ENCODE peak calls at places on chromosome 6, in seven cellular contexts. W is neuronal stem cell, Z is IMR-90, U is mesendoderm, C is mesenchymal stem cell, N is H1, V is trophoblast cell. Q is an unnamed sample.

GRCh38 chr6:31701666-31702420 is 1.3 kb downstream of the ABHD16A start:
- DNase-seq in W (no peak), Z (peak), U (no peak), C (peak), N (no peak), V (no peak), Q (no peak)

GRCh38 chr6:50087231-50087954 is 37.7 kb upstream of the DEFB112 start:
- DNase-seq in W (no peak), Z (peak), U (peak), C (peak), N (no peak), V (peak), Q (no peak)

GRCh38 chr6:135586844-135587243 is 89.3 kb upstream of the AHI1 start:
- DNase-seq in W (no peak), Z (peak), U (no peak), C (peak), N (no peak), V (no peak), Q (no peak)

GRCh38 chr6:53241936-53242335 is 93.3 kb upstream of the GCM1 start:
- DNase-seq in W (no peak), Z (no peak), U (no peak), C (no peak), N (no peak), V (no peak), Q (no peak)

GRCh38 chr6:31585531-31585930 is 546 bp upstream of the LST1 start:
- DNase-seq in W (no peak), Z (no peak), U (peak), C (no peak), N (no peak), V (no peak), Q (peak)

GRCh38 chr6:145009691-145010090 is 724.6 kb downstream of the UTRN start:
- DNase-seq in W (no peak), Z (peak), U (no peak), C (peak), N (no peak), V (no peak), Q (no peak)

GRCh38 chr6:156699017-156699421 is 78.2 kb upstream of the ARID1B start:
- DNase-seq in W (no peak), Z (peak), U (no peak), C (peak), N (no peak), V (no peak), Q (no peak)

GRCh38 chr6:90297124-90297865 is 652 bp upstream of the BACH2 start:
- DNase-seq in W (peak), Z (no peak), U (no peak), C (no peak), N (no peak), V (no peak), Q (peak)

GRCh38 chr6:16354692-16355091 is 116.3 kb downstream of the GMPR start:
- DNase-seq in W (no peak), Z (no peak), U (no peak), C (no peak), N (no peak), V (no peak), Q (no peak)

GRCh38 chr6:144402750-144403149 is 117.6 kb downstream of the UTRN start:
- DNase-seq in W (no peak), Z (no peak), U (no peak), C (no peak), N (no peak), V (no peak), Q (no peak)

GRCh38 chr6:20367716-20368485 is 33.8 kb upstream of the E2F3 start:
- DNase-seq in W (no peak), Z (peak), U (no peak), C (peak), N (no peak), V (no peak), Q (no peak)

GRCh38 chr6:125802943-125803377 is 12.2 kb downstream of the NCOA7 start:
- DNase-seq in W (no peak), Z (peak), U (no peak), C (peak), N (no peak), V (no peak), Q (no peak)

GRCh38 chr6:133631421-133631820 is 257.5 kb upstream of the TCF21 start:
- DNase-seq in W (no peak), Z (peak), U (peak), C (peak), N (no peak), V (no peak), Q (no peak)

GRCh38 chr6:132687306-132687705 is 26.5 kb downstream of the VNN1 start:
- DNase-seq in W (no peak), Z (peak), U (no peak), C (peak), N (no peak), V (peak), Q (no peak)

GRCh38 chr6:28008053-28008452 is 51.0 kb downstream of the OR2B6 start:
- DNase-seq in W (no peak), Z (no peak), U (no peak), C (no peak), N (no peak), V (no peak), Q (no peak)

GRCh38 chr6:116450769-116451740 is 10.1 kb upstream of the CALHM6 start:
- DNase-seq in W (no peak), Z (no peak), U (no peak), C (no peak), N (no peak), V (peak), Q (no peak)

GRCh38 chr6:52976591-52977035 is 18.5 kb downstream of the GSTA4 start:
- DNase-seq in W (no peak), Z (no peak), U (peak), C (no peak), N (no peak), V (peak), Q (no peak)

GRCh38 chr6:89281779-89282246 is 33.3 kb downstream of the GABRR2 start:
- DNase-seq in W (peak), Z (peak), U (peak), C (peak), N (peak), V (peak), Q (peak)

GRCh38 chr6:4561773-4562172 is 214.4 kb upstream of the CDYL start:
- DNase-seq in W (no peak), Z (no peak), U (no peak), C (no peak), N (no peak), V (no peak), Q (no peak)

GRCh38 chr6:163837681-163838431 is 423.3 kb downstream of the QKI start:
- DNase-seq in W (peak), Z (peak), U (peak), C (peak), N (no peak), V (no peak), Q (no peak)

GRCh38 chr6:10801224-10801848 is 37.0 kb downstream of the MAK start:
- DNase-seq in W (peak), Z (peak), U (peak), C (peak), N (peak), V (peak), Q (peak)

GRCh38 chr6:145865595-145865994 is 51.0 kb upstream of the FBXO30 start:
- DNase-seq in W (no peak), Z (no peak), U (no peak), C (no peak), N (no peak), V (no peak), Q (no peak)

GRCh38 chr6:37024665-37025337 is 19.3 kb downstream of the FGD2 start:
- DNase-seq in W (no peak), Z (peak), U (no peak), C (no peak), N (no peak), V (no peak), Q (no peak)

GRCh38 chr6:56456785-56457184 is 185.9 kb downstream of the DST start:
- DNase-seq in W (no peak), Z (no peak), U (no peak), C (no peak), N (no peak), V (no peak), Q (no peak)

GRCh38 chr6:151757506-151757955 is 50.0 kb upstream of the ESR1 start:
- DNase-seq in W (no peak), Z (no peak), U (no peak), C (no peak), N (no peak), V (no peak), Q (no peak)

GRCh38 chr6:45678063-45678620 is 300.4 kb upstream of the SUPT3H start:
- DNase-seq in W (no peak), Z (no peak), U (no peak), C (no peak), N (no peak), V (no peak), Q (no peak)

GRCh38 chr6:111880181-111880944 is 7.1 kb upstream of the FYN start:
- DNase-seq in W (no peak), Z (peak), U (peak), C (no peak), N (no peak), V (peak), Q (no peak)

GRCh38 chr6:11714116-11714797 is 64.3 kb downstream of the ADTRP start:
- DNase-seq in W (no peak), Z (no peak), U (no peak), C (no peak), N (no peak), V (no peak), Q (no peak)

GRCh38 chr6:70221025-70221714 is 81.7 kb downstream of the COL9A1 start:
- DNase-seq in W (peak), Z (peak), U (peak), C (peak), N (no peak), V (no peak), Q (no peak)

DNA sequence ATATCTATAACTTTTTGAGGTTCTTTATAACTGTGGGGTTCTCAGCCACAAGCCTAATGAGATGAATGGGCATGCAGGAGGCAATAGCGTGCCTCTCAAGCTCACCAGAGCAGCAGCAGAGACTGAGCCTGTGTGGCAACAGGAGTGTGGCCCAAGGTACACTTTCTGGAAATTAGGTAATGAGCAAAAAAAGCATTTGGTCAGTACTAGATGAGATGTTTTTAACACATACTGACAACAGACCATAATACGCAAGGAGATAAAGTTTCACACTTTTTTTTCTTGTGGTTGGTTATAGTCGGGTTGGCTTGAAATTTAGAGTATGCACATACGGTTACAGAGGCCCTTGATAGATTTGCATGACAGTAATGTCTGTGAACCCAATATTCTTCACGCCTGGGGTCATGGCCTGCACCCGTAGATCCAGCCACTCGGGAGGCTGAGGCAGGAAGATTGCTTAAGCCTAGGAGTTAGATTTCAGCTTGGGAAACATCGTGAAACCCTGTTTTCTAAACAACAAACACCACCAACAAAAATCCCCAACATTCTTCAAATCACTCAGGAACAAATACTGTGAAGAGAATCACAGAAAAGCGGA is 300.1 kb downstream of the GMDS start:
- DNase-seq in W (no peak), Z (no peak), U (no peak), C (no peak), N (no peak), V (no peak), Q (no peak)
- H4K8ac ChIP-seq in W (no peak), Z (no peak), U (no peak), C (no peak), N (no peak), V (no peak), Q (no peak)

GRCh38 chr6:101803146-101803545 is 409.6 kb downstream of the GRIK2 start:
- DNase-seq in W (no peak), Z (peak), U (no peak), C (peak), N (no peak), V (no peak), Q (no peak)
- H4K8ac ChIP-seq in W (no peak), Z (no peak), U (no peak), C (no peak), N (no peak), V (no peak), Q (no peak)

GRCh38 chr6:108839068-108839467 is 9.2 kb upstream of the ARMC2 start:
- DNase-seq in W (no peak), Z (no peak), U (peak), C (no peak), N (peak), V (no peak), Q (peak)

GRCh38 chr6:108844135-108844534 is 4.1 kb upstream of the ARMC2 start:
- DNase-seq in W (no peak), Z (no peak), U (no peak), C (no peak), N (no peak), V (no peak), Q (no peak)

GRCh38 chr6:108841377-108841855 is 6.8 kb upstream of the ARMC2 start:
- DNase-seq in W (no peak), Z (no peak), U (no peak), C (no peak), N (no peak), V (peak), Q (no peak)

GRCh38 chr6:108838101-108838717 is 10.0 kb upstream of the ARMC2 start:
- DNase-seq in W (peak), Z (peak), U (peak), C (peak), N (peak), V (no peak), Q (peak)

DNA sequence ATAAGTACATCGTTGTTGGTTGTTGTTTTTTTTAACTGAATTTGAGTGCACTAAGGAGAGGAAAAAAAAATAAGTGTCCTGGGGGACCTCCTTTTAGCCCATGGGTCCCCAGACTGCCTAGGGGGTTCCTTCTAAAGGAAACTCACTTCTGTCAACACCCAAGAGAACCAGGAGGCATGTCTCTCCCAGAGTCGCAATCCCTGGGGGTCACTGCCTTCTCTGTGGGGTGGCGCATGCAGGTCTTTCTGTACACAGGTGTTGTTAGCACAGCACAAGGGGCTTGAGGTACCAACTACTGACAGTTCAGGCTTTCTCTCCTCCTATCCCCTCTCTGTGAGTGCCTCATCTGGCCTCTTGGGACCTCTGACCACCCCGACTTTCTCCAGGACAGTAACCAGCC is 7.3 kb upstream of the ARMC2 start:
- DNase-seq in W (no peak), Z (no peak), U (no peak), C (no peak), N (no peak), V (no peak), Q (no peak)
- H4K8ac ChIP-seq in W (no peak), Z (no peak), U (no peak), C (no peak), N (no peak), V (no peak), Q (no peak)

DNA sequence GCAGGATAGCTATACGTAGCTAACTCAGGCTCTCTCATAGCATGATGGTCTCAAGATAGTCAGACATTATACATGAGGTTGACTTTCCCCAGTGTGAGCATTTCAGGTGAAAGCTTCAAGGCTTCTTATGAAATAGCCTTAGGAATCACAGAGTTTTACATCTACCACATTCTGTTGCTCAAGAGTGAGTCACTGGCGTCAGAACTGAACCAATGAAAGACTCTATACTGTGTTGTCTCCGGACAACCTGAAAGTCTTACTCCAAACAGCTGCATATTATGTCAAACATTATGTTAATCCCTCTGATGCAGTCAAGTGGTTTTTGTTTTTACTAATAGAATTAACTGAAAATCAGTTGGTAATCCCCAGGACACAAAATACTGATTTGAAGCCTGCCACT is 79.8 kb upstream of the TRDN start:
- DNase-seq in W (no peak), Z (no peak), U (no peak), C (peak), N (no peak), V (no peak), Q (no peak)
- H4K8ac ChIP-seq in W (no peak), Z (no peak), U (no peak), C (no peak), N (no peak), V (no peak), Q (no peak)

DNA sequence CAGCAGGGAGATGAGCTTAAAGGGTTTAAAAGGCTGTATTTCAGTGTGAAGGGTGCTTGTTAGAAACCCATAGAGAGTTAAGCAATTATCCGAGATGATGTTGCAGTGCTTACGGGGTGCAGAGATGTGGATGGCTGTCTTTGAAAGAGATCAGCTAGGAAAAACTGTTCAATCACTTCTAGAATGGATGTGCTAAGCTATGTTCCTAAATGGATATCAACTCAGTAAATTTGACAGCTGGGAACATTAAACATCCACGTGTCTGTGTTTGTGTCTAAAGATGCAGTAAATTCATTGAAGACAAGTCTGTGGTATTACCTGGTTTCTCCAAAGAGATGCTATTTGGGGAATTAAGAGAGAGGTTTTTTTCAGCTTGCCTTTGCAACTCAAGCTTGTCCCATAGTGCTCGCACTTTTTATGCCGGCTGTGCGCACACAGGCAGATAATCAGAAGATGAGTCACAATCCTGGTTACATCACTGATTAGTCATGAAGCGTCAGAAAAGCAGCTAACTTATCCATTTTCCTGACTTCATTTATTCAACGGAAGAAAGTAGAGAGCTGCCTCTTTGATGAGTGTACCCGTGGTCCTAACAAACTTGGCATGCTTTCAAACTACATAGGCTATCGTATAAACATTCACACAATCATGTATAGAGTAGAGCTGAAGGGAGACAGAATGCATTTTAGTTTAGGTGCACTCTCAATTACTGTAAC is 691.7 kb upstream of the SLC35B3 start:
- DNase-seq in W (no peak), Z (peak), U (no peak), C (peak), N (no peak), V (peak), Q (no peak)
- H4K8ac ChIP-seq in W (no peak), Z (peak), U (no peak), C (no peak), N (no peak), V (no peak), Q (no peak)

GRCh38 chr6:110714143-110714542 is 101.1 kb downstream of the CDK19 start:
- DNase-seq in W (no peak), Z (peak), U (no peak), C (no peak), N (no peak), V (no peak), Q (no peak)
- H4K8ac ChIP-seq in W (no peak), Z (peak), U (no peak), C (no peak), N (no peak), V (no peak), Q (no peak)

Q was measured in H9.